ENCODE peak calls at places on chromosomes 2 and 18, in nine cellular contexts. One of them, this sample, is unnamed.

GRCh38 chr2:4981802-4982409 is 710.3 kb upstream of the SOX11 start:
- DNase-seq in GM13976: no peak
- DNase-seq in endothelial cell: no peak
- DNase-seq in kidney epithelial cell: no peak
- DNase-seq in omental fat pad: no peak
- DNase-seq in dorsolateral prefrontal cortex: no peak
- DNase-seq in H1: no peak
- DNase-seq in GM20000: no peak
- DNase-seq in brain microvascular endothelial cell: no peak
- DNase-seq in this sample: no peak

GRCh38 chr2:238475034-238475433 is 48.3 kb downstream of the ASB1 start:
- DNase-seq in GM13976: no peak
- DNase-seq in endothelial cell: no peak
- DNase-seq in kidney epithelial cell: no peak
- DNase-seq in omental fat pad: no peak
- DNase-seq in dorsolateral prefrontal cortex: no peak
- DNase-seq in H1: no peak
- DNase-seq in GM20000: no peak
- DNase-seq in brain microvascular endothelial cell: no peak
- DNase-seq in this sample: no peak

GRCh38 chr2:112121682-112122254 is 16.4 kb upstream of the FBLN7 start:
- DNase-seq in GM13976: peak
- DNase-seq in endothelial cell: no peak
- DNase-seq in kidney epithelial cell: no peak
- DNase-seq in omental fat pad: no peak
- DNase-seq in dorsolateral prefrontal cortex: no peak
- DNase-seq in H1: no peak
- DNase-seq in GM20000: peak
- DNase-seq in brain microvascular endothelial cell: peak
- DNase-seq in this sample: no peak

GRCh38 chr2:26177122-26177521 is 4.2 kb downstream of the GAREM2 start:
- DNase-seq in GM13976: no peak
- DNase-seq in endothelial cell: no peak
- DNase-seq in kidney epithelial cell: no peak
- DNase-seq in omental fat pad: no peak
- DNase-seq in dorsolateral prefrontal cortex: no peak
- DNase-seq in H1: no peak
- DNase-seq in GM20000: no peak
- DNase-seq in brain microvascular endothelial cell: no peak
- DNase-seq in this sample: no peak

GRCh38 chr2:45024600-45025291 is 15.5 kb upstream of the SIX2 start:
- DNase-seq in GM13976: no peak
- DNase-seq in endothelial cell: no peak
- DNase-seq in kidney epithelial cell: peak
- DNase-seq in omental fat pad: no peak
- DNase-seq in dorsolateral prefrontal cortex: no peak
- DNase-seq in H1: no peak
- DNase-seq in GM20000: no peak
- DNase-seq in brain microvascular endothelial cell: peak
- DNase-seq in this sample: no peak

GRCh38 chr2:189060096-189060642 is 86.0 kb downstream of the COL3A1 start:
- DNase-seq in GM13976: no peak
- DNase-seq in endothelial cell: no peak
- DNase-seq in kidney epithelial cell: no peak
- DNase-seq in omental fat pad: no peak
- DNase-seq in dorsolateral prefrontal cortex: no peak
- DNase-seq in H1: no peak
- DNase-seq in GM20000: no peak
- DNase-seq in brain microvascular endothelial cell: no peak
- DNase-seq in this sample: no peak

GRCh38 chr18:78721281-78721949 is 258.2 kb upstream of the SALL3 start:
- DNase-seq in GM13976: no peak
- DNase-seq in endothelial cell: no peak
- DNase-seq in kidney epithelial cell: no peak
- DNase-seq in omental fat pad: no peak
- DNase-seq in dorsolateral prefrontal cortex: peak
- DNase-seq in H1: no peak
- DNase-seq in GM20000: no peak
- DNase-seq in brain microvascular endothelial cell: no peak
- DNase-seq in this sample: no peak

GRCh38 chr18:12076424-12077140 is 17.1 kb upstream of the ANKRD62 start:
- DNase-seq in GM13976: peak
- DNase-seq in endothelial cell: peak
- DNase-seq in kidney epithelial cell: no peak
- DNase-seq in omental fat pad: no peak
- DNase-seq in dorsolateral prefrontal cortex: peak
- DNase-seq in H1: no peak
- DNase-seq in GM20000: peak
- DNase-seq in brain microvascular endothelial cell: no peak
- DNase-seq in this sample: no peak

GRCh38 chr18:741931-742512 is 29.6 kb upstream of the ENOSF1 start:
- DNase-seq in GM13976: peak
- DNase-seq in endothelial cell: no peak
- DNase-seq in kidney epithelial cell: no peak
- DNase-seq in omental fat pad: no peak
- DNase-seq in dorsolateral prefrontal cortex: no peak
- DNase-seq in H1: no peak
- DNase-seq in GM20000: peak
- DNase-seq in brain microvascular endothelial cell: peak
- DNase-seq in this sample: no peak

GRCh38 chr2:138023298-138023697 is 59.0 kb downstream of the HNMT start:
- DNase-seq in GM13976: no peak
- DNase-seq in endothelial cell: no peak
- DNase-seq in kidney epithelial cell: no peak
- DNase-seq in omental fat pad: no peak
- DNase-seq in dorsolateral prefrontal cortex: no peak
- DNase-seq in H1: no peak
- DNase-seq in GM20000: no peak
- DNase-seq in brain microvascular endothelial cell: no peak
- DNase-seq in this sample: no peak

GRCh38 chr2:232537499-232537898 is 2.0 kb upstream of the CHRNG start:
- DNase-seq in GM13976: no peak
- DNase-seq in endothelial cell: no peak
- DNase-seq in kidney epithelial cell: no peak
- DNase-seq in omental fat pad: no peak
- DNase-seq in dorsolateral prefrontal cortex: no peak
- DNase-seq in H1: no peak
- DNase-seq in GM20000: no peak
- DNase-seq in brain microvascular endothelial cell: no peak
- DNase-seq in this sample: no peak

GRCh38 chr18:64337673-64338072 is 188.8 kb upstream of the LINC00305 start:
- DNase-seq in GM13976: no peak
- DNase-seq in endothelial cell: no peak
- DNase-seq in kidney epithelial cell: no peak
- DNase-seq in omental fat pad: no peak
- DNase-seq in dorsolateral prefrontal cortex: no peak
- DNase-seq in H1: no peak
- DNase-seq in GM20000: no peak
- DNase-seq in brain microvascular endothelial cell: no peak
- DNase-seq in this sample: no peak

DNA sequence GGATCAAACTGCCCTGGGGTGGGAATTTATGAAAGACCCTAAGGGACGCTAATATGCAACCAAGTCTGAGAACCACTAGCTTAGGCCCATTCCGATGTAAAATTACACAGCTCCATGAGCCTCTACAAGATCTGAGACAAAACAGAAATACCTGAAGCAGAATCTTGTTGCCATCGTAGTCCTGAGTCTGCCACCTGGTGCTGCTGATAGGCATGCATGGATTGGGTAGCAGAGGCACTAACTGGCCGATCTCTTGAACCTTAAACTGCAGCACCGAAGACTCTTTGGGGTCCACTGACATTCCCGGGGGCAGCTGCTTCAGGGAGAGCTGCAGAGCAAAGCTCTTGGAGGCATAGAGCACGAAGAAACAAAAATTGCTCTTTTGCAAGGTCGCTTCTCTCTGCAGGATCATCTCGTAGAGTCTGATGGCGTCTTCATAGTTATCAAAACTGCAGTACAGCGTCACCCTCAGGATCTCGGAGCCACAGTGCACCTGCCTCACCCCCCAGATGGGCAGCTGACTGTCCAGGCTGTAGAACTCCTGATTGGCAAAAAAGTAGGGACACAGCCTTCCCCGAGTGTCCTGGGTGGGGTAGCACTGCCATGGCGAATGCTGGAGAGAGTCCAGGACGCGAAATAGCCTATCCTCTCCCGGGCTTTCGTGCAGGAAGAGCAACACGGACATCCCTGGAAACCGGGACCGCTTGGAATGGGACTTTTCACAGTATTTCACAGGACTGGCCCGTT is 848 bp downstream of the FAM124B start:
- DNase-seq in GM13976: no peak
- DNase-seq in endothelial cell: no peak
- DNase-seq in kidney epithelial cell: no peak
- DNase-seq in omental fat pad: no peak
- DNase-seq in dorsolateral prefrontal cortex: no peak
- DNase-seq in H1: no peak
- DNase-seq in GM20000: no peak
- DNase-seq in brain microvascular endothelial cell: no peak
- DNase-seq in this sample: no peak
- TF ChIP-seq CTCF in GM13976: no peak
- TF ChIP-seq CTCF in endothelial cell: no peak
- TF ChIP-seq CTCF in kidney epithelial cell: no peak
- TF ChIP-seq CTCF in omental fat pad: no peak
- TF ChIP-seq CTCF in dorsolateral prefrontal cortex: no peak
- TF ChIP-seq CTCF in H1: no peak
- TF ChIP-seq CTCF in GM20000: no peak
- TF ChIP-seq CTCF in brain microvascular endothelial cell: no peak
- TF ChIP-seq CTCF in this sample: no peak

DNA sequence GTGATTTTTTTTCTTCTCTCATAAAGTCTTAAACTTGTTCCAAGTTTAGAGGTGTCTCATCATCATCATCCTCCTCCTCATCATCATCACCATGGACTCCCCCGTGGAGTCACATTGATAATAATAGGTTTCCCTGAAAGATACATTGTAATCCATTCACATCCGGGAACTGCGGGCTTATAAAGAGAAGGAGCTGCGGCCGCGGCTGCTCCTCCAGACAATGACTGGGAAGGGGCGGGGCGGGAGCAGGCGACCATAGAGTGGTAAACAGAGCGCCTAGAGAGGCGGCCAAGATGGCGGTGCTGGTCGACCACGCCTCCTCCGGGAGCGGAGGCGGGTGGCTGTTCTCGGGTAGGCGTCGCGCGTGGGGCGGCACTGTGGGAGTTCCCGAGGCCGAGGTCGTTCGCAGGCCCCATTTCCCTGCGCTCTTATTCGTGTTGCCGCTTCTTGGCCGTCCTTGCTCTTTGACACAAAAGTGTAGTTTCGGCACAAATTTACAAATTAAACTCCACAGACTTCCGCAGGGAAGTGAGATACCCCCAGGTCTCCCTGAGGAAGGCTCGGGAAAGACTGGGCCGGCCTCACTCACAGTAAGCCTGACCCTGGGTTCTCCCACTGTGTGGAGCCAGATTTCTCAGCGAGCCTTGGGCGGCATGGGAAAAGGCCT is 1.8 kb upstream of the TCF4 start:
- DNase-seq in GM13976: peak
- DNase-seq in endothelial cell: peak
- DNase-seq in kidney epithelial cell: peak
- DNase-seq in omental fat pad: peak
- DNase-seq in dorsolateral prefrontal cortex: peak
- DNase-seq in H1: peak
- DNase-seq in GM20000: peak
- DNase-seq in brain microvascular endothelial cell: peak
- DNase-seq in this sample: peak
- TF ChIP-seq CTCF in GM13976: no peak
- TF ChIP-seq CTCF in endothelial cell: no peak
- TF ChIP-seq CTCF in kidney epithelial cell: no peak
- TF ChIP-seq CTCF in omental fat pad: no peak
- TF ChIP-seq CTCF in dorsolateral prefrontal cortex: peak
- TF ChIP-seq CTCF in H1: peak
- TF ChIP-seq CTCF in GM20000: no peak
- TF ChIP-seq CTCF in brain microvascular endothelial cell: no peak
- TF ChIP-seq CTCF in this sample: no peak

GRCh38 chr18:75247041-75247551 is 36.5 kb downstream of the TSHZ1 start:
- DNase-seq in GM13976: no peak
- DNase-seq in endothelial cell: no peak
- DNase-seq in kidney epithelial cell: no peak
- DNase-seq in omental fat pad: no peak
- DNase-seq in dorsolateral prefrontal cortex: no peak
- DNase-seq in H1: no peak
- DNase-seq in GM20000: peak
- DNase-seq in brain microvascular endothelial cell: no peak
- DNase-seq in this sample: no peak

GRCh38 chr18:75247601-75248421 is 37.2 kb downstream of the TSHZ1 start:
- DNase-seq in GM13976: no peak
- DNase-seq in endothelial cell: no peak
- DNase-seq in kidney epithelial cell: no peak
- DNase-seq in omental fat pad: no peak
- DNase-seq in dorsolateral prefrontal cortex: no peak
- DNase-seq in H1: no peak
- DNase-seq in GM20000: peak
- DNase-seq in brain microvascular endothelial cell: peak
- DNase-seq in this sample: no peak

GRCh38 chr18:75249192-75249551 is 38.6 kb downstream of the TSHZ1 start:
- DNase-seq in GM13976: no peak
- DNase-seq in endothelial cell: no peak
- DNase-seq in kidney epithelial cell: no peak
- DNase-seq in omental fat pad: no peak
- DNase-seq in dorsolateral prefrontal cortex: no peak
- DNase-seq in H1: no peak
- DNase-seq in GM20000: no peak
- DNase-seq in brain microvascular endothelial cell: no peak
- DNase-seq in this sample: no peak

GRCh38 chr18:75249672-75250470 is 39.3 kb downstream of the TSHZ1 start:
- DNase-seq in GM13976: no peak
- DNase-seq in endothelial cell: no peak
- DNase-seq in kidney epithelial cell: no peak
- DNase-seq in omental fat pad: no peak
- DNase-seq in dorsolateral prefrontal cortex: no peak
- DNase-seq in H1: no peak
- DNase-seq in GM20000: no peak
- DNase-seq in brain microvascular endothelial cell: no peak
- DNase-seq in this sample: no peak

GRCh38 chr18:75248426-75249191 is 38.0 kb downstream of the TSHZ1 start:
- DNase-seq in GM13976: no peak
- DNase-seq in endothelial cell: no peak
- DNase-seq in kidney epithelial cell: no peak
- DNase-seq in omental fat pad: no peak
- DNase-seq in dorsolateral prefrontal cortex: no peak
- DNase-seq in H1: no peak
- DNase-seq in GM20000: no peak
- DNase-seq in brain microvascular endothelial cell: no peak
- DNase-seq in this sample: no peak
- TF ChIP-seq CTCF in GM13976: no peak
- TF ChIP-seq CTCF in endothelial cell: no peak
- TF ChIP-seq CTCF in kidney epithelial cell: no peak
- TF ChIP-seq CTCF in omental fat pad: no peak
- TF ChIP-seq CTCF in dorsolateral prefrontal cortex: no peak
- TF ChIP-seq CTCF in H1: no peak
- TF ChIP-seq CTCF in GM20000: no peak
- TF ChIP-seq CTCF in brain microvascular endothelial cell: no peak
- TF ChIP-seq CTCF in this sample: no peak

DNA sequence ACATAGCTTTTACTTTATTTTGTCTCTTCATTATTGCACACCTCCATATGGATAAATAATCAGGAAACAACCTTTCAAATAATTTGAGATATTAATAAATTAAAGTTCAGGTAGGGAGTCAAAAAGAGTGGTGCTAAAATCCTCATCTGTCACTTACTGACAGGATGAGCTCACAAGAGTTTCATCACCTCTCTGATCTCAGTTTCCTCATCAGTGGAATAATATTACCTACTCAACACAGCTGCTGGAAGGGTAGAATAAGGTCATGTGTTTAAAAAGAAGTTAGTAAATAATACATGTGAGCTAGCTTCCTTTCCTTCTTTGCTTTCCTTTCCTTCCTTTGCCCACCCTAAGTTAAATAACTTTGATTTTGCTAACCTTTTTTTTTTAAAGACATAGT is 61.9 kb downstream of the RDH14 start:
- DNase-seq in GM13976: no peak
- DNase-seq in endothelial cell: no peak
- DNase-seq in kidney epithelial cell: no peak
- DNase-seq in omental fat pad: no peak
- DNase-seq in dorsolateral prefrontal cortex: no peak
- DNase-seq in H1: no peak
- DNase-seq in GM20000: no peak
- DNase-seq in brain microvascular endothelial cell: no peak
- DNase-seq in this sample: no peak
- TF ChIP-seq CTCF in GM13976: no peak
- TF ChIP-seq CTCF in endothelial cell: no peak
- TF ChIP-seq CTCF in kidney epithelial cell: no peak
- TF ChIP-seq CTCF in omental fat pad: no peak
- TF ChIP-seq CTCF in dorsolateral prefrontal cortex: no peak
- TF ChIP-seq CTCF in H1: no peak
- TF ChIP-seq CTCF in GM20000: no peak
- TF ChIP-seq CTCF in brain microvascular endothelial cell: no peak
- TF ChIP-seq CTCF in this sample: no peak

This sample was measured in type B pancreatic cell.